ENCODE peak calls at places on chromosome 1, in ten cellular contexts. One of them, this sample, is unnamed.
A peak's percentile ranks its signal among the peaks of the same experiment; 100 is the strongest.

GRCh38 chr1:47424336-47424982 is 8.4 kb downstream of the FOXE3 start:
- DNase-seq in T follicular helper cell: no peak
- DNase-seq in SJSA1: no peak
- DNase-seq in H1: no peak
- DNase-seq in SW 1271: peak; percentile 11
- DNase-seq in NCI-H1694: peak; percentile 68
- DNase-seq in activated CD4-positive, alpha-beta T cell treated with anti-CD3 and anti-CD28 coated beads, Interleukin-2, amount 50 U/mL, for 48 hours: no peak
- DNase-seq in posterior cingulate gyrus: no peak
- DNase-seq in hippocampal formation: no peak
- DNase-seq in stimulated activated CD4-positive, alpha-beta T cell treated with anti-CD3 and anti-CD28 coated beads, Interleukin-15, amount 100 ng/mL, for 1 hour: no peak
- DNase-seq in this sample: no peak

GRCh38 chr1:30659702-30660101 is 63.7 kb downstream of the MATN1 start:
- DNase-seq in T follicular helper cell: no peak
- DNase-seq in SW 1271: no peak
- DNase-seq in hippocampal formation: no peak
- DNase-seq in stimulated activated CD4-positive, alpha-beta T cell treated with anti-CD3 and anti-CD28 coated beads, Interleukin-15, amount 100 ng/mL, for 1 hour: no peak
- DNase-seq in posterior cingulate gyrus: no peak
- DNase-seq in H1: no peak
- DNase-seq in SJSA1: no peak
- DNase-seq in NCI-H1694: no peak
- DNase-seq in activated CD4-positive, alpha-beta T cell treated with anti-CD3 and anti-CD28 coated beads, Interleukin-2, amount 50 U/mL, for 48 hours: no peak
- DNase-seq in this sample: no peak

GRCh38 chr1:22767862-22768261 is 57.2 kb downstream of the EPHB2 start:
- DNase-seq in T follicular helper cell: no peak
- DNase-seq in hippocampal formation: no peak
- DNase-seq in activated CD4-positive, alpha-beta T cell treated with anti-CD3 and anti-CD28 coated beads, Interleukin-2, amount 50 U/mL, for 48 hours: no peak
- DNase-seq in SJSA1: no peak
- DNase-seq in posterior cingulate gyrus: peak; percentile 40
- DNase-seq in NCI-H1694: no peak
- DNase-seq in SW 1271: no peak
- DNase-seq in stimulated activated CD4-positive, alpha-beta T cell treated with anti-CD3 and anti-CD28 coated beads, Interleukin-15, amount 100 ng/mL, for 1 hour: no peak
- DNase-seq in H1: no peak
- DNase-seq in this sample: no peak

GRCh38 chr1:150567717-150568561 is 11.5 kb downstream of the MCL1 start:
- DNase-seq in SJSA1: peak; percentile 93
- DNase-seq in SW 1271: peak; percentile 49
- DNase-seq in T follicular helper cell: no peak
- DNase-seq in stimulated activated CD4-positive, alpha-beta T cell treated with anti-CD3 and anti-CD28 coated beads, Interleukin-15, amount 100 ng/mL, for 1 hour: peak; percentile 34
- DNase-seq in posterior cingulate gyrus: peak; percentile 25
- DNase-seq in activated CD4-positive, alpha-beta T cell treated with anti-CD3 and anti-CD28 coated beads, Interleukin-2, amount 50 U/mL, for 48 hours: peak; percentile 59
- DNase-seq in hippocampal formation: peak; percentile 34
- DNase-seq in H1: peak; percentile 88
- DNase-seq in NCI-H1694: peak; percentile 79
- DNase-seq in this sample: peak; percentile 65

GRCh38 chr1:91725961-91726704 is 159.8 kb downstream of the TGFBR3 start:
- DNase-seq in SJSA1: peak; percentile 70
- DNase-seq in hippocampal formation: no peak
- DNase-seq in T follicular helper cell: no peak
- DNase-seq in SW 1271: no peak
- DNase-seq in activated CD4-positive, alpha-beta T cell treated with anti-CD3 and anti-CD28 coated beads, Interleukin-2, amount 50 U/mL, for 48 hours: no peak
- DNase-seq in posterior cingulate gyrus: no peak
- DNase-seq in H1: no peak
- DNase-seq in NCI-H1694: no peak
- DNase-seq in stimulated activated CD4-positive, alpha-beta T cell treated with anti-CD3 and anti-CD28 coated beads, Interleukin-15, amount 100 ng/mL, for 1 hour: no peak
- DNase-seq in this sample: no peak

GRCh38 chr1:178976541-178976940 is 49.2 kb upstream of the FAM20B start:
- DNase-seq in posterior cingulate gyrus: no peak
- DNase-seq in NCI-H1694: no peak
- DNase-seq in T follicular helper cell: no peak
- DNase-seq in SW 1271: no peak
- DNase-seq in H1: no peak
- DNase-seq in SJSA1: no peak
- DNase-seq in stimulated activated CD4-positive, alpha-beta T cell treated with anti-CD3 and anti-CD28 coated beads, Interleukin-15, amount 100 ng/mL, for 1 hour: no peak
- DNase-seq in activated CD4-positive, alpha-beta T cell treated with anti-CD3 and anti-CD28 coated beads, Interleukin-2, amount 50 U/mL, for 48 hours: no peak
- DNase-seq in hippocampal formation: no peak
- DNase-seq in this sample: no peak

GRCh38 chr1:246609632-246610031 is 43.4 kb downstream of the CNST start:
- DNase-seq in hippocampal formation: no peak
- DNase-seq in activated CD4-positive, alpha-beta T cell treated with anti-CD3 and anti-CD28 coated beads, Interleukin-2, amount 50 U/mL, for 48 hours: no peak
- DNase-seq in SW 1271: no peak
- DNase-seq in SJSA1: no peak
- DNase-seq in stimulated activated CD4-positive, alpha-beta T cell treated with anti-CD3 and anti-CD28 coated beads, Interleukin-15, amount 100 ng/mL, for 1 hour: no peak
- DNase-seq in posterior cingulate gyrus: no peak
- DNase-seq in H1: no peak
- DNase-seq in NCI-H1694: no peak
- DNase-seq in T follicular helper cell: no peak
- DNase-seq in this sample: no peak

GRCh38 chr1:36511804-36512798 is 29.4 kb upstream of the CSF3R start:
- DNase-seq in activated CD4-positive, alpha-beta T cell treated with anti-CD3 and anti-CD28 coated beads, Interleukin-2, amount 50 U/mL, for 48 hours: no peak
- DNase-seq in SW 1271: no peak
- DNase-seq in H1: no peak
- DNase-seq in T follicular helper cell: no peak
- DNase-seq in stimulated activated CD4-positive, alpha-beta T cell treated with anti-CD3 and anti-CD28 coated beads, Interleukin-15, amount 100 ng/mL, for 1 hour: no peak
- DNase-seq in posterior cingulate gyrus: no peak
- DNase-seq in hippocampal formation: no peak
- DNase-seq in NCI-H1694: no peak
- DNase-seq in SJSA1: no peak
- DNase-seq in this sample: no peak